ENCODE peak calls at places on chromosomes 2 and 18, in seven cellular contexts. H, M, P, Z, B, T and R are unnamed samples.

GRCh38 chr2:152320166-152320565 is 14.8 kb upstream of the FMNL2 start:
- DNase-seq in H (peak; percentile 18), M (no peak), P (no peak), Z (no peak), B (no peak), T (peak; percentile 55), R (no peak)

GRCh38 chr2:233098615-233099014 is 38.5 kb downstream of the INPP5D start:
- DNase-seq in H (no peak), M (peak; percentile 35), P (no peak), Z (no peak), B (no peak), T (no peak), R (no peak)

GRCh38 chr18:48330016-48330991 is 78.9 kb downstream of the ZBTB7C start:
- DNase-seq in H (no peak), M (no peak), P (no peak), Z (no peak), B (peak; percentile 57), T (peak; percentile 86), R (no peak)

GRCh38 chr18:64254399-64255093 is 105.7 kb upstream of the LINC00305 start:
- DNase-seq in H (no peak), M (no peak), P (no peak), Z (no peak), B (no peak), T (no peak), R (no peak)

GRCh38 chr2:191051825-191052778 is 38.1 kb upstream of the STAT1 start:
- DNase-seq in H (peak; percentile 31), M (peak; percentile 58), P (no peak), Z (peak; percentile 44), B (peak; percentile 68), T (peak; percentile 69), R (no peak)

GRCh38 chr2:172674968-172675303 is 60.7 kb upstream of the RAPGEF4 start:
- DNase-seq in H (no peak), M (peak; percentile 14), P (no peak), Z (no peak), B (no peak), T (no peak), R (no peak)

GRCh38 chr2:15299904-15300528 is 261.1 kb downstream of the NBAS start:
- DNase-seq in H (no peak), M (no peak), P (no peak), Z (no peak), B (no peak), T (no peak), R (no peak)

GRCh38 chr2:16318474-16319195 is 347.0 kb downstream of the CYRIA start:
- DNase-seq in H (peak; percentile 84), M (peak; percentile 62), P (no peak), Z (no peak), B (no peak), T (no peak), R (peak; percentile 14)

GRCh38 chr2:2007551-2008501 is 263.5 kb upstream of the PXDN start:
- DNase-seq in H (no peak), M (no peak), P (no peak), Z (no peak), B (no peak), T (no peak), R (no peak)

GRCh38 chr2:62760555-62760954 is 55.0 kb downstream of the EHBP1 start:
- DNase-seq in H (no peak), M (peak; percentile 13), P (no peak), Z (no peak), B (peak; percentile 12), T (peak; percentile 57), R (no peak)